ENCODE peak calls at places on chromosome 18, in nine cellular contexts. I, U, G, Q, E, N, A, D and V are unnamed samples.
A peak's percentile ranks its signal among the peaks of the same experiment; 100 is the strongest.

GRCh38 chr18:79755496-79756142 is 42.1 kb upstream of the KCNG2 start:
- DNase-seq in I (no peak), U (no peak), G (no peak), Q (no peak), E (no peak), N (peak; percentile 73), A (peak; percentile 34), D (peak; percentile 7), V (no peak)

GRCh38 chr18:31497711-31498449 is at the start of gene DSG2:
- DNase-seq in I (no peak), U (peak; percentile 43), G (peak; percentile 86), Q (peak; percentile 44), E (peak; percentile 86), N (peak; percentile 95), A (peak; percentile 75), D (peak; percentile 27), V (no peak)

GRCh38 chr18:50602466-50602865 is 42.6 kb downstream of the MAPK4 start:
- DNase-seq in I (no peak), U (no peak), G (no peak), Q (no peak), E (no peak), N (no peak), A (no peak), D (no peak), V (no peak)

GRCh38 chr18:56001576-56001975 is 413.6 kb upstream of the TCF4 start:
- DNase-seq in I (no peak), U (no peak), G (no peak), Q (no peak), E (no peak), N (no peak), A (no peak), D (no peak), V (no peak)

GRCh38 chr18:23452728-23453656 is at the start of gene RIOK3:
- DNase-seq in I (peak; percentile 92), U (peak; percentile 94), G (peak; percentile 98), Q (peak; percentile 98), E (peak; percentile 98), N (peak; percentile 98), A (peak; percentile 99), D (peak; percentile 95), V (peak; percentile 83)

GRCh38 chr18:45110577-45111506 is 430.2 kb downstream of the SETBP1 start:
- DNase-seq in I (no peak), U (no peak), G (no peak), Q (peak; percentile 66), E (peak; percentile 12), N (no peak), A (no peak), D (peak; percentile 57), V (no peak)

GRCh38 chr18:45528712-45529336 is 86.5 kb upstream of the SLC14A2 start:
- DNase-seq in I (no peak), U (no peak), G (no peak), Q (no peak), E (no peak), N (no peak), A (no peak), D (no peak), V (no peak)

GRCh38 chr18:46787674-46788073 is 30.8 kb upstream of the ST8SIA5 start:
- DNase-seq in I (no peak), U (no peak), G (no peak), Q (no peak), E (no peak), N (no peak), A (no peak), D (no peak), V (no peak)

GRCh38 chr18:28115149-28115550 is 61.8 kb downstream of the CDH2 start:
- DNase-seq in I (peak; percentile 96), U (peak; percentile 43), G (no peak), Q (no peak), E (no peak), N (no peak), A (no peak), D (no peak), V (no peak)

GRCh38 chr18:26511339-26512071 is 36.8 kb downstream of the KCTD1 start:
- DNase-seq in I (no peak), U (no peak), G (no peak), Q (no peak), E (no peak), N (no peak), A (no peak), D (no peak), V (no peak)

GRCh38 chr18:56112013-56112749 is 524.2 kb upstream of the TCF4 start:
- DNase-seq in I (peak; percentile 75), U (no peak), G (no peak), Q (no peak), E (no peak), N (no peak), A (no peak), D (no peak), V (no peak)

GRCh38 chr18:11494093-11494492 is 115.3 kb upstream of the SLC35G4 start:
- DNase-seq in I (peak; percentile 7), U (peak; percentile 81), G (no peak), Q (no peak), E (no peak), N (no peak), A (no peak), D (no peak), V (no peak)

GRCh38 chr18:45441110-45441842 is 174.0 kb upstream of the SLC14A2 start:
- DNase-seq in I (peak; percentile 4), U (no peak), G (no peak), Q (no peak), E (peak; percentile 35), N (no peak), A (no peak), D (no peak), V (no peak)

GRCh38 chr18:63505566-63506335 is 29.0 kb downstream of the SERPINB5 start:
- DNase-seq in I (peak; percentile 4), U (peak; percentile 13), G (no peak), Q (peak; percentile 67), E (no peak), N (no peak), A (no peak), D (no peak), V (no peak)

GRCh38 chr18:70634576-70635147 is 345.8 kb downstream of the SOCS6 start:
- DNase-seq in I (no peak), U (no peak), G (no peak), Q (no peak), E (no peak), N (no peak), A (no peak), D (no peak), V (no peak)

GRCh38 chr18:57441395-57441794 is 6.2 kb downstream of the ONECUT2 start:
- DNase-seq in I (peak; percentile 33), U (no peak), G (no peak), Q (no peak), E (no peak), N (peak; percentile 69), A (no peak), D (no peak), V (no peak)

GRCh38 chr18:6207119-6207518 is 207.6 kb downstream of the L3MBTL4 start:
- DNase-seq in I (peak; percentile 19), U (no peak), G (peak; percentile 55), Q (no peak), E (no peak), N (no peak), A (no peak), D (no peak), V (no peak)

GRCh38 chr18:50944245-50944917 is 23.5 kb upstream of the ELAC1 start:
- DNase-seq in I (no peak), U (no peak), G (no peak), Q (no peak), E (no peak), N (no peak), A (no peak), D (no peak), V (no peak)

GRCh38 chr18:28984731-28985130 is 807.8 kb upstream of the CDH2 start:
- DNase-seq in I (peak; percentile 33), U (no peak), G (no peak), Q (no peak), E (no peak), N (no peak), A (no peak), D (no peak), V (no peak)

GRCh38 chr18:41955688-41956087 is 654 bp downstream of the PIK3C3 start:
- DNase-seq in I (no peak), U (no peak), G (no peak), Q (no peak), E (no peak), N (no peak), A (no peak), D (no peak), V (no peak)
- H3K27ac ChIP-seq in I (no peak overlapping the region), U (peak overlapping the region; percentile 73), G (peak overlapping the region; percentile 87), Q (peak overlapping the region; percentile 81), E (no peak overlapping the region), N (peak overlapping the region; percentile 82), A (peak overlapping the region; percentile 77), D (peak overlapping the region; percentile 70), V (peak overlapping the region; percentile 85)

GRCh38 chr18:10453885-10454772 is at the start of gene APCDD1:
- DNase-seq in I (no peak), U (peak; percentile 21), G (peak; percentile 64), Q (peak; percentile 52), E (peak; percentile 72), N (peak; percentile 94), A (peak; percentile 86), D (peak; percentile 86), V (no peak)
- TF ChIP-seq POLR2A in I (no peak), U (no peak), G (no peak), Q (no peak), E (no peak), N (peak; percentile 70), A (no peak), D (peak; percentile 82), V (peak; percentile 67)

DNA sequence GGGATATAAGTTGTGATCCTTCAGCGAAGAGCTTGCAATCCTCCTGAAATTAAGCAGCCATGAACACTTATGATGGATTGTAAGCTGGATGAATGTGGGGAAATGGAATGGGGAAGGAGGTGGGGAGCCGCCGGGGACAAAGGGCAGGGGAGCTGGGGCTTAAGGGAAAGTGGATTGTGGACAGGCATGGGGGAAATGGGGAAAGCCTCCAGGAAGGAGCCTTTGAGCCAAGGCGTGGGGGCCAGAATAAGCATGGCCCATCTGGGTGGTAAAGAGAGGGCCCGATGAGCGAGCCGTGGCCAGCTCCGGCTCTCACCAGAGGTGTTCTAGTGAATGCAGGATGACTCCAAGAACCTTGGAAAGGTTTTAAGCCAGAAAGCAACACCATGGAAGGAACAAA is 124.0 kb downstream of the SMAD7 start:
- DNase-seq in I (no peak), U (no peak), G (peak; percentile 15), Q (no peak), E (no peak), N (no peak), A (no peak), D (peak; percentile 5), V (no peak)
- TF ChIP-seq CTCF in I (no peak), U (no peak), G (no peak), Q (no peak), E (no peak), N (no peak), A (no peak), D (no peak), V (no peak)

GRCh38 chr18:12586956-12587355 is 71.0 kb downstream of the SPIRE1 start:
- DNase-seq in I (no peak), U (no peak), G (no peak), Q (no peak), E (no peak), N (no peak), A (no peak), D (no peak), V (no peak)
- H3K27ac ChIP-seq in I (no peak overlapping the region), U (no peak overlapping the region), G (no peak overlapping the region), Q (no peak overlapping the region), E (no peak overlapping the region), N (no peak overlapping the region), A (no peak overlapping the region), D (no peak overlapping the region), V (no peak overlapping the region)

GRCh38 chr18:3593904-3594759 is 144.2 kb downstream of the TGIF1 start:
- DNase-seq in I (peak; percentile 98), U (peak; percentile 96), G (peak; percentile 90), Q (peak; percentile 95), E (peak; percentile 90), N (no peak), A (peak; percentile 93), D (peak; percentile 93), V (peak; percentile 46)
- TF ChIP-seq POLR2A in I (peak; percentile 90), U (peak; percentile 59), G (no peak), Q (no peak), E (peak; percentile 81), N (peak; percentile 80), A (no peak), D (peak; percentile 28), V (no peak)